ENCODE peak calls at places on chromosomes 12 and 14, in seven cellular contexts. G, B, W, O, X, F and Q are unnamed samples.

GRCh38 chr12:32126720-32127119 is 20.1 kb downstream of the BICD1 start:
- DNase-seq in G (no peak), B (no peak), W (no peak), O (no peak), X (no peak), F (no peak), Q (no peak)

GRCh38 chr14:33393895-33394405 is 455.3 kb downstream of the NPAS3 start:
- DNase-seq in G (no peak), B (no peak), W (no peak), O (no peak), X (no peak), F (no peak), Q (no peak)

GRCh38 chr12:68841717-68842116 is 33.7 kb downstream of the MDM2 start:
- DNase-seq in G (no peak), B (no peak), W (no peak), O (no peak), X (no peak), F (no peak), Q (no peak)

GRCh38 chr12:59005195-59005961 is 85.1 kb upstream of the LRIG3 start:
- DNase-seq in G (no peak), B (no peak), W (no peak), O (no peak), X (no peak), F (no peak), Q (no peak)

GRCh38 chr12:6554990-6555691 is 701 bp downstream of the IFFO1 start:
- DNase-seq in G (no peak), B (no peak), W (no peak), O (no peak), X (no peak), F (no peak), Q (no peak)

GRCh38 chr14:21106191-21106505 is 5.3 kb downstream of the TMEM253 start:
- DNase-seq in G (no peak), B (no peak), W (no peak), O (no peak), X (no peak), F (no peak), Q (no peak)

GRCh38 chr14:82667006-82667405 is 1133.4 kb upstream of the SEL1L start:
- DNase-seq in G (no peak), B (no peak), W (no peak), O (no peak), X (no peak), F (no peak), Q (no peak)

GRCh38 chr12:6092784-6093722 is 31.4 kb downstream of the VWF start:
- DNase-seq in G (peak; percentile 45), B (no peak), W (peak; percentile 63), O (peak; percentile 66), X (peak; percentile 82), F (no peak), Q (peak; percentile 90)

GRCh38 chr12:58387199-58387598 is 445.8 kb downstream of the ATP23 start:
- DNase-seq in G (no peak), B (no peak), W (no peak), O (no peak), X (peak; percentile 38), F (no peak), Q (no peak)

GRCh38 chr14:28635387-28635786 is 131.2 kb upstream of the FOXG1 start:
- DNase-seq in G (no peak), B (no peak), W (no peak), O (no peak), X (peak; percentile 3), F (no peak), Q (no peak)

GRCh38 chr12:25497021-25497420 is 56.1 kb downstream of the LMNTD1 start:
- DNase-seq in G (no peak), B (no peak), W (no peak), O (no peak), X (no peak), F (no peak), Q (no peak)

GRCh38 chr14:64826333-64826732 is 53.4 kb downstream of the SPTB start:
- DNase-seq in G (no peak), B (no peak), W (no peak), O (no peak), X (no peak), F (no peak), Q (no peak)

GRCh38 chr14:36605506-36605857 is 23.1 kb upstream of the NKX2-8 start:
- DNase-seq in G (no peak), B (no peak), W (no peak), O (no peak), X (no peak), F (no peak), Q (no peak)

GRCh38 chr12:89348894-89349669 is 3.2 kb downstream of the DUSP6 start:
- DNase-seq in G (no peak), B (no peak), W (peak; percentile 60), O (no peak), X (no peak), F (no peak), Q (no peak)

GRCh38 chr14:20688167-20688839 is at the start of gene ANG:
- DNase-seq in G (no peak), B (no peak), W (no peak), O (no peak), X (no peak), F (no peak), Q (no peak)

GRCh38 chr14:105244334-105244733 is 4.0 kb upstream of the BTBD6 start:
- DNase-seq in G (no peak), B (no peak), W (no peak), O (no peak), X (no peak), F (no peak), Q (no peak)
- TF ChIP-seq POLR2AphosphoS5 in G (no peak), B (no peak), W (no peak), O (no peak), X (no peak), F (no peak), Q (no peak)

DNA sequence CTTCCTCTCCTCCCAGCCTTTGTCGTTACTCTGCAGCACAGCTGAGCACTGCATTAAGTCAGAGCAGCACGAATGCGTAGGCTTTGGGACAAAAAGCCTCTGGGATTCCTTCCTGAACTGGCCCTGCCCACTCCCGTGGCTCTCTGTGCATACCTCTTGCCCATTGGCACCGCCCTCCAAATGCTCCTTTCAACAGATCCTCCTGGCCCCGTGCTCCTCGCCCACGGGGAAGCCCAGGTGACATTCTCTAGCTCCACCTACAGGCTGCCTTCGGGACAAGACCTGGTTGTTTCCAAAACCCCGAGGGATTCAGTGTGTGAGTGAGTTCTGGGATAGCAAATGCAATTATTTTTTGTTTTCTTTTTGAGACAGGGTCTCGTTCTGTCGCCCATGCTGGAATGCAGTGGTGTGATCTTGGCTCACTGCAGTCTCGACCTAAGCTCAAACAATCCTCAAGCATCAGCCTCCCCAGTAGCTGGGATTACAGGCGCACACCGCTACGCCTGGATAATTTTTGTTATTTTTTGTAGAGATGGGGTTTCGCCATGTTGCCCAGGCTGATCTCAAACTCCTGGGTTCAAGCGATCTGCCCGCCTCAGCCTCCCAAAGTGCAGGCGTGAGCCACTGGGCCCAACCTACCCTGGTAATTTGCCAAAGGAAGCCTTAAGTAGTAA is 17.9 kb upstream of the TDRD9 start:
- DNase-seq in G (peak; percentile 89), B (peak; percentile 76), W (peak; percentile 94), O (peak; percentile 94), X (peak; percentile 86), F (no peak), Q (no peak)
- TF ChIP-seq POLR2AphosphoS5 in G (no peak), B (peak; percentile 24), W (peak; percentile 50), O (peak; percentile 28), X (peak; percentile 18), F (no peak), Q (no peak)

GRCh38 chr14:35333797-35334743 is 41.9 kb downstream of the PSMA6 start:
- DNase-seq in G (no peak), B (no peak), W (no peak), O (no peak), X (no peak), F (no peak), Q (no peak)

GRCh38 chr14:35335388-35336092 is 43.4 kb downstream of the PSMA6 start:
- DNase-seq in G (peak; percentile 94), B (no peak), W (no peak), O (peak; percentile 87), X (no peak), F (no peak), Q (no peak)

GRCh38 chr14:35337074-35337556 is 44.9 kb downstream of the PSMA6 start:
- DNase-seq in G (no peak), B (no peak), W (no peak), O (no peak), X (no peak), F (no peak), Q (no peak)

GRCh38 chr14:35337557-35338255 is 45.5 kb downstream of the PSMA6 start:
- DNase-seq in G (no peak), B (no peak), W (no peak), O (no peak), X (no peak), F (no peak), Q (no peak)

DNA sequence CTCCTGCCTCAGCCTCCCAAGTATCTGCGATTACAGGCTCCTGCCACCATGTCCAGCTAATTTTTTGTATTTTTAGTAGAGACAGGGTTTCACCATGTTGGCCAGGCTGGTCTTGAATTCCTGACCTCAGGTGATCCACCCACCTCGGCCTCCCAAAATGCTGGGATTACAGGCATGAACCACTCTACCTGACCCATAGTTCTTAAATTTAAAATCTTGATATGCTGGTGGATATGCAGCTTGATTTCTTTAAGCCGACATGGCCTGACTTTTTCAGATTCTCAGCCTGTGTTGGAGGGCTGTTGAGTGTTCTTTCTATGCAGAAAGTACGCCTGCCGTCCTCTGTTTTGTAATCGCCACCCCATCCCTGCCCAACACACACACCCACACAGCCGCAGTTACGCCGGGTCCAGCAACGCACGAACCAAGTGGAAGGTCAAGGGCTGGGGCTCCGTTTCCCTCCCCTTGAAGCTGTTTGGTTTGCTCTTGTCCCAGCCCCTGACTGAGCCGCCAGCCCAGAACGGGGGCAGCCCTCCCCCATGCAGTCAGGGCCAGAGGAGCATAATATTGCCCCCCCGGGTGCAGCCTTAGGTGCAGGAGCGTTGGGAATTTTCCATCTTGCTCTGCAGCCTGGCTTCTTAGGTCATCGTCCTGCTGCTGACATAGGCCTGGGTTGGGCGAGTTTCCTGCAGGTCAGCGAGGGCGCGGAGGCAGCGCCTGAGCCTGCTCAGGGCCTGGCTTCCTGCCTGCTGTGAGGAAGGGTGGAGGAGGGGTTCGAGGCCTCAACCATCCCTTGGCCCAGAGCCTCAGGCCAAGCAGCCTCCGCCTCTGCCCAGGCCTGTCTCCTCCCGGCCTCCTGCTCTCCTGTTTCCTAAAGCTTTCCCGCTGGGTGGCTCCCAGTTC is 44.2 kb downstream of the PSMA6 start:
- DNase-seq in G (peak; percentile 92), B (no peak), W (peak; percentile 91), O (peak; percentile 94), X (no peak), F (no peak), Q (no peak)
- TF ChIP-seq POLR2AphosphoS5 in G (peak; percentile 74), B (no peak), W (peak; percentile 82), O (peak; percentile 80), X (no peak), F (no peak), Q (no peak)

GRCh38 chr12:65533177-65533883 is 254.8 kb downstream of the MSRB3 start:
- DNase-seq in G (no peak), B (no peak), W (no peak), O (no peak), X (peak; percentile 95), F (no peak), Q (no peak)

GRCh38 chr12:65532162-65532561 is 253.7 kb downstream of the MSRB3 start:
- DNase-seq in G (no peak), B (no peak), W (no peak), O (no peak), X (no peak), F (no peak), Q (no peak)

GRCh38 chr12:65529771-65530435 is 251.4 kb downstream of the MSRB3 start:
- DNase-seq in G (no peak), B (no peak), W (no peak), O (no peak), X (no peak), F (no peak), Q (no peak)

GRCh38 chr12:65534105-65534841 is 255.8 kb downstream of the MSRB3 start:
- DNase-seq in G (no peak), B (no peak), W (no peak), O (no peak), X (no peak), F (no peak), Q (no peak)

GRCh38 chr12:65532744-65533143 is 254.3 kb downstream of the MSRB3 start:
- DNase-seq in G (no peak), B (no peak), W (no peak), O (no peak), X (no peak), F (no peak), Q (no peak)
- TF ChIP-seq POLR2AphosphoS5 in G (no peak), B (no peak), W (no peak), O (no peak), X (peak; percentile 49), F (no peak), Q (peak; percentile 71)